ENCODE peak calls at places on chromosomes 3 and 15, in eight cellular contexts. C, R, W, T, V, X, E and J are unnamed samples.

GRCh38 chr3:195693428-195694216 is 27.2 kb upstream of the MUC20 start:
- DNase-seq in V (no peak), T (no peak), C (peak; percentile 17), R (no peak), X (no peak), E (no peak), W (no peak), J (no peak)

GRCh38 chr3:160400048-160400630 is 689 bp downstream of the SMC4 start:
- DNase-seq in V (peak; percentile 17), E (peak; percentile 36), T (peak; percentile 10), W (peak; percentile 47), X (peak; percentile 65), R (peak; percentile 9), C (peak; percentile 65), J (peak; percentile 56)

GRCh38 chr3:53672987-53673386 is 173.2 kb downstream of the CHDH start:
- DNase-seq in C (peak; percentile 76), X (no peak), T (no peak), W (no peak), V (no peak), R (no peak), E (no peak), J (no peak)

GRCh38 chr3:183281126-183281797 is 28.2 kb downstream of the B3GNT5 start:
- DNase-seq in W (no peak), T (no peak), C (no peak), V (no peak), X (no peak), R (no peak), E (no peak), J (peak; percentile 67)

GRCh38 chr3:143445118-143445517 is 325.5 kb downstream of the CHST2 start:
- DNase-seq in T (no peak), X (no peak), C (no peak), R (no peak), E (no peak), V (no peak), W (peak; percentile 30), J (peak; percentile 22)

GRCh38 chr15:39279331-39279730 is 301.5 kb upstream of the THBS1 start:
- DNase-seq in E (no peak), C (no peak), V (no peak), W (no peak), X (no peak), R (no peak), T (no peak), J (no peak)

GRCh38 chr3:49553690-49554634 is at the start of gene BSN:
- DNase-seq in X (peak; percentile 97), R (peak; percentile 90), T (peak; percentile 73), W (peak; percentile 96), C (peak; percentile 94), V (peak; percentile 99), E (peak; percentile 93), J (peak; percentile 94)

GRCh38 chr3:52093751-52094525 is 37.6 kb upstream of the DUSP7 start:
- DNase-seq in E (no peak), R (no peak), W (no peak), V (no peak), T (no peak), X (peak; percentile 8), C (no peak), J (peak; percentile 53)

GRCh38 chr3:102630531-102630930 is 195.7 kb downstream of the ZPLD1 start:
- DNase-seq in T (no peak), C (no peak), V (no peak), E (no peak), W (no peak), X (no peak), R (no peak), J (no peak)

GRCh38 chr3:39051649-39052557 is at the start of the genes SCN11A and WDR48:
- DNase-seq in E (peak; percentile 82), X (peak; percentile 96), V (peak; percentile 94), W (peak; percentile 91), C (peak; percentile 97), R (peak; percentile 98), T (peak; percentile 90), J (peak; percentile 92)

GRCh38 chr15:92625297-92625980 is 30.1 kb downstream of the FAM174B start:
- DNase-seq in C (no peak), R (no peak), T (no peak), V (no peak), X (no peak), E (no peak), W (peak; percentile 32), J (peak; percentile 73)

GRCh38 chr15:23576034-23576433 is 10.6 kb downstream of the MKRN3 start:
- DNase-seq in T (no peak), W (no peak), V (no peak), R (no peak), X (no peak), E (no peak), C (no peak), J (no peak)

GRCh38 chr3:146250449-146251382 is at the start of gene PLSCR4:
- DNase-seq in T (no peak), R (peak; percentile 41), C (peak; percentile 91), W (peak; percentile 18), V (peak; percentile 73), X (peak; percentile 85), E (peak; percentile 29), J (peak; percentile 78)

GRCh38 chr15:38398134-38398533 is 55.8 kb upstream of the FAM98B start:
- DNase-seq in T (no peak), X (peak; percentile 67), W (no peak), E (no peak), V (no peak), R (no peak), C (no peak), J (peak; percentile 95)

GRCh38 chr3:161395613-161396012 is 24.3 kb upstream of the SPTSSB start:
- DNase-seq in X (no peak), W (no peak), R (no peak), T (no peak), C (no peak), E (no peak), V (no peak), J (no peak)

GRCh38 chr3:27943106-27943505 is 221.0 kb upstream of the EOMES start:
- DNase-seq in X (no peak), T (no peak), C (no peak), W (no peak), E (no peak), V (peak; percentile 33), R (no peak), J (no peak)

GRCh38 chr15:66251790-66252355 is 1.7 kb downstream of the MEGF11 start:
- DNase-seq in T (no peak), E (peak; percentile 8), V (peak; percentile 45), X (no peak), W (no peak), C (no peak), R (peak; percentile 66), J (peak; percentile 15)